ENCODE peak calls at places on chromosomes 7 and 10, in eight cellular contexts. One of them, this sample, is unnamed.

GRCh38 chr10:43573250-43574034 is 974 bp downstream of the ZNF239 start:
- DNase-seq in DMS153: no peak
- DNase-seq in fibroblast of lung: peak; percentile 10
- DNase-seq in HFFc6: no peak
- DNase-seq in activated T-cell treated with anti-CD3 and anti-CD28 coated beads for 48 hours: no peak
- DNase-seq in dorsolateral prefrontal cortex: no peak
- DNase-seq in posterior cingulate gyrus: peak; percentile 74
- DNase-seq in activated T-helper 1 cell treated with anti-CD3 and anti-CD28 coated beads, Interleukin-2, amount 50 U/mL, for 16 hours: no peak
- DNase-seq in this sample: no peak

GRCh38 chr10:120493411-120494312 is 36.6 kb downstream of the PLPP4 start:
- DNase-seq in DMS153: no peak
- DNase-seq in fibroblast of lung: no peak
- DNase-seq in HFFc6: no peak
- DNase-seq in activated T-cell treated with anti-CD3 and anti-CD28 coated beads for 48 hours: no peak
- DNase-seq in dorsolateral prefrontal cortex: no peak
- DNase-seq in posterior cingulate gyrus: no peak
- DNase-seq in activated T-helper 1 cell treated with anti-CD3 and anti-CD28 coated beads, Interleukin-2, amount 50 U/mL, for 16 hours: no peak
- DNase-seq in this sample: no peak

GRCh38 chr7:79713281-79713680 is 259.8 kb upstream of the MAGI2 start:
- DNase-seq in DMS153: no peak
- DNase-seq in fibroblast of lung: no peak
- DNase-seq in HFFc6: no peak
- DNase-seq in activated T-cell treated with anti-CD3 and anti-CD28 coated beads for 48 hours: no peak
- DNase-seq in dorsolateral prefrontal cortex: no peak
- DNase-seq in posterior cingulate gyrus: no peak
- DNase-seq in activated T-helper 1 cell treated with anti-CD3 and anti-CD28 coated beads, Interleukin-2, amount 50 U/mL, for 16 hours: no peak
- DNase-seq in this sample: no peak

GRCh38 chr7:39624935-39625694 is 1.7 kb downstream of the RALA start:
- DNase-seq in DMS153: no peak
- DNase-seq in fibroblast of lung: no peak
- DNase-seq in HFFc6: peak; percentile 18
- DNase-seq in activated T-cell treated with anti-CD3 and anti-CD28 coated beads for 48 hours: no peak
- DNase-seq in dorsolateral prefrontal cortex: no peak
- DNase-seq in posterior cingulate gyrus: no peak
- DNase-seq in activated T-helper 1 cell treated with anti-CD3 and anti-CD28 coated beads, Interleukin-2, amount 50 U/mL, for 16 hours: no peak
- DNase-seq in this sample: no peak

GRCh38 chr10:35307297-35307696 is 29.0 kb upstream of the CCNY start:
- DNase-seq in DMS153: no peak
- DNase-seq in fibroblast of lung: peak; percentile 66
- DNase-seq in HFFc6: no peak
- DNase-seq in activated T-cell treated with anti-CD3 and anti-CD28 coated beads for 48 hours: no peak
- DNase-seq in dorsolateral prefrontal cortex: no peak
- DNase-seq in posterior cingulate gyrus: no peak
- DNase-seq in activated T-helper 1 cell treated with anti-CD3 and anti-CD28 coated beads, Interleukin-2, amount 50 U/mL, for 16 hours: no peak
- DNase-seq in this sample: no peak

GRCh38 chr7:30433082-30433481 is 45.5 kb downstream of the NOD1 start:
- DNase-seq in DMS153: no peak
- DNase-seq in fibroblast of lung: peak; percentile 79
- DNase-seq in HFFc6: no peak
- DNase-seq in activated T-cell treated with anti-CD3 and anti-CD28 coated beads for 48 hours: no peak
- DNase-seq in dorsolateral prefrontal cortex: peak; percentile 27
- DNase-seq in posterior cingulate gyrus: no peak
- DNase-seq in activated T-helper 1 cell treated with anti-CD3 and anti-CD28 coated beads, Interleukin-2, amount 50 U/mL, for 16 hours: no peak
- DNase-seq in this sample: peak; percentile 55

GRCh38 chr10:126225672-126226007 is 162.6 kb downstream of the ADAM12 start:
- DNase-seq in DMS153: no peak
- DNase-seq in fibroblast of lung: no peak
- DNase-seq in HFFc6: no peak
- DNase-seq in activated T-cell treated with anti-CD3 and anti-CD28 coated beads for 48 hours: no peak
- DNase-seq in dorsolateral prefrontal cortex: no peak
- DNase-seq in posterior cingulate gyrus: no peak
- DNase-seq in activated T-helper 1 cell treated with anti-CD3 and anti-CD28 coated beads, Interleukin-2, amount 50 U/mL, for 16 hours: no peak
- DNase-seq in this sample: no peak

GRCh38 chr7:23445326-23445725 is 25.0 kb downstream of the IGF2BP3 start:
- DNase-seq in DMS153: no peak
- DNase-seq in fibroblast of lung: no peak
- DNase-seq in HFFc6: no peak
- DNase-seq in activated T-cell treated with anti-CD3 and anti-CD28 coated beads for 48 hours: no peak
- DNase-seq in dorsolateral prefrontal cortex: no peak
- DNase-seq in posterior cingulate gyrus: no peak
- DNase-seq in activated T-helper 1 cell treated with anti-CD3 and anti-CD28 coated beads, Interleukin-2, amount 50 U/mL, for 16 hours: no peak
- DNase-seq in this sample: no peak

GRCh38 chr7:27863866-27864265 is 123.9 kb downstream of the TAX1BP1 start:
- DNase-seq in DMS153: no peak
- DNase-seq in fibroblast of lung: peak; percentile 92
- DNase-seq in HFFc6: no peak
- DNase-seq in activated T-cell treated with anti-CD3 and anti-CD28 coated beads for 48 hours: no peak
- DNase-seq in dorsolateral prefrontal cortex: no peak
- DNase-seq in posterior cingulate gyrus: no peak
- DNase-seq in activated T-helper 1 cell treated with anti-CD3 and anti-CD28 coated beads, Interleukin-2, amount 50 U/mL, for 16 hours: no peak
- DNase-seq in this sample: no peak

GRCh38 chr10:113691381-113691780 is 11.7 kb downstream of the CASP7 start:
- DNase-seq in DMS153: no peak
- DNase-seq in fibroblast of lung: no peak
- DNase-seq in HFFc6: no peak
- DNase-seq in activated T-cell treated with anti-CD3 and anti-CD28 coated beads for 48 hours: no peak
- DNase-seq in dorsolateral prefrontal cortex: no peak
- DNase-seq in posterior cingulate gyrus: no peak
- DNase-seq in activated T-helper 1 cell treated with anti-CD3 and anti-CD28 coated beads, Interleukin-2, amount 50 U/mL, for 16 hours: no peak
- DNase-seq in this sample: no peak

This sample was measured in AG08396.